ENCODE peak calls at places on chromosomes 16 and 17, in nine cellular contexts. H is breast epithelium, F is ovary, Y is GM12865, W is HL-60, A is AG10803, T is GM12864, E is brain microvascular endothelial cell, N is right lobe of liver. P is an unnamed sample.

GRCh38 chr17:82022981-82023446 is at the start of gene LRRC45:
- DNase-seq in H (peak; percentile 100), F (peak; percentile 99), Y (peak; percentile 100), W (peak; percentile 99), A (peak; percentile 100), T (peak; percentile 97), E (peak; percentile 100), N (peak; percentile 100), P (peak; percentile 100)

GRCh38 chr17:80925668-80926067 is 66.0 kb upstream of the CHMP6 start:
- DNase-seq in H (no peak), F (no peak), Y (no peak), W (no peak), A (no peak), T (no peak), E (no peak), N (peak; percentile 37), P (no peak)

GRCh38 chr17:55564077-55564476 is 52.8 kb upstream of the SMIM36 start:
- DNase-seq in H (no peak), F (no peak), Y (no peak), W (no peak), A (no peak), T (no peak), E (no peak), N (no peak), P (no peak)

GRCh38 chr17:29461807-29462206 is 71.6 kb downstream of the TAOK1 start:
- DNase-seq in H (no peak), F (no peak), Y (no peak), W (no peak), A (peak; percentile 42), T (no peak), E (no peak), N (no peak), P (no peak)

GRCh38 chr17:491086-492014 is 138.7 kb upstream of the RPH3AL start:
- DNase-seq in H (no peak), F (peak; percentile 77), Y (peak; percentile 21), W (peak; percentile 41), A (peak; percentile 83), T (no peak), E (peak; percentile 26), N (peak; percentile 68), P (peak; percentile 18)

GRCh38 chr16:56737539-56737938 is 7.6 kb downstream of the NUP93 start:
- DNase-seq in H (no peak), F (no peak), Y (no peak), W (no peak), A (no peak), T (no peak), E (no peak), N (no peak), P (no peak)

GRCh38 chr17:78421534-78422266 is 43.3 kb downstream of the PGS1 start:
- DNase-seq in H (peak; percentile 77), F (peak; percentile 80), Y (peak; percentile 77), W (peak; percentile 62), A (peak; percentile 67), T (peak; percentile 18), E (peak; percentile 49), N (peak; percentile 82), P (peak; percentile 69)

GRCh38 chr16:68227183-68227793 is 8.6 kb downstream of the ESRP2 start:
- DNase-seq in H (no peak), F (no peak), Y (peak; percentile 64), W (no peak), A (no peak), T (no peak), E (no peak), N (peak; percentile 24), P (no peak)

GRCh38 chr17:14112407-14112806 is 43.1 kb downstream of the COX10 start:
- DNase-seq in H (no peak), F (no peak), Y (no peak), W (no peak), A (no peak), T (no peak), E (no peak), N (no peak), P (no peak)

GRCh38 chr16:16120382-16121184 is 102.7 kb downstream of the ABCC6 start:
- DNase-seq in H (no peak), F (no peak), Y (no peak), W (no peak), A (no peak), T (no peak), E (peak; percentile 12), N (no peak), P (no peak)

GRCh38 chr16:88459366-88460055 is 6.4 kb downstream of the ZFPM1 start:
- DNase-seq in H (no peak), F (no peak), Y (no peak), W (no peak), A (no peak), T (no peak), E (no peak), N (no peak), P (no peak)

GRCh38 chr17:39684369-39685043 is 3.4 kb downstream of the PGAP3 start:
- DNase-seq in H (no peak), F (no peak), Y (no peak), W (no peak), A (no peak), T (no peak), E (no peak), N (peak; percentile 46), P (no peak)

GRCh38 chr17:66951605-66951953 is 12.9 kb upstream of the CACNG4 start:
- DNase-seq in H (no peak), F (no peak), Y (no peak), W (no peak), A (no peak), T (no peak), E (no peak), N (no peak), P (peak; percentile 66)

GRCh38 chr16:85566502-85567100 is 46.5 kb upstream of the GSE1 start:
- DNase-seq in H (no peak), F (no peak), Y (no peak), W (no peak), A (no peak), T (no peak), E (no peak), N (no peak), P (no peak)

GRCh38 chr16:56606688-56607618 is 1.4 kb upstream of the MT2A start:
- DNase-seq in H (peak; percentile 79), F (peak; percentile 67), Y (no peak), W (no peak), A (peak; percentile 99), T (no peak), E (peak; percentile 97), N (peak; percentile 82), P (peak; percentile 99)

GRCh38 chr16:55842369-55843104 is 9.6 kb upstream of the CES1 start:
- DNase-seq in H (no peak), F (no peak), Y (peak; percentile 47), W (no peak), A (peak; percentile 42), T (no peak), E (peak; percentile 23), N (no peak), P (peak; percentile 56)

GRCh38 chr17:45282683-45283644 is 21.1 kb upstream of the SPATA32 start:
- DNase-seq in H (no peak), F (peak; percentile 71), Y (no peak), W (no peak), A (peak; percentile 42), T (no peak), E (peak; percentile 90), N (no peak), P (no peak)

GRCh38 chr16:79379083-79379482 is 221.5 kb downstream of the MAF start:
- DNase-seq in H (no peak), F (no peak), Y (no peak), W (no peak), A (no peak), T (no peak), E (no peak), N (no peak), P (peak; percentile 9)

GRCh38 chr16:30740364-30741251 is 7.6 kb upstream of the PHKG2 start:
- DNase-seq in H (peak; percentile 94), F (peak; percentile 67), Y (no peak), W (no peak), A (peak; percentile 80), T (no peak), E (peak; percentile 35), N (peak; percentile 87), P (peak; percentile 99)
- H3K4me3 ChIP-seq in H (peak overlapping the region; percentile 17), F (no peak overlapping the region), Y (no peak overlapping the region), W (no peak overlapping the region), A (no peak overlapping the region), T (no peak overlapping the region), E (no peak overlapping the region), N (no peak overlapping the region), P (peak overlapping the region; percentile 82)

DNA sequence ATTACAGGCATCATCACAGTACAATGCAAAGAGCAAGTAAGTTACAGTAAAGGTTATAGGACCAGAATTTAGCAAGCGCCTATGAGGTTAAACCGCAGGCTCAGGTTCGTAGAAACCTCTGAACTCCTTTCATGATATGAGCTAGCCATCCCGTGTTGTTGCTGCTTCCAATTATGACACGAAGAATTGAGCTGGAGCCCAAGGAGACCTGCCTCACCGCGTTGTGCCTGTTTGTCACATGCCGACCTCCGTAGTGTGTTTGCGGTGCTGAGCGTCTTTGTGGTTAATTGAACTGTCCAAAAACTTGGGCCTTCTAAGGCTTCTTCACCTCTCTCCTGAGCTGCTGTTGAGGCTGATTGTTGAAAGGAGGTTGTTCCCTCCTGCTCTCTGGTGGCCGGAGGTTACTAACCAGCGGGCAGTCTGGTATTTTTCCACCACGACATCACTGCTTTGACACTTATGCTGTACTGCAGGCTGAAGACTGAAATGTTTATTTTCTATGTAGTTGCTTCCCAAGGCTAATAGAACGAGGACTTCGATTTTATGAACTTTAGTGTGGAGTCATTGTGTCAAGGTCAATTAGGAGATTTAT is 67.5 kb downstream of the SEC14L1 start:
- DNase-seq in H (no peak), F (no peak), Y (no peak), W (no peak), A (peak; percentile 66), T (no peak), E (peak; percentile 41), N (no peak), P (no peak)
- TF ChIP-seq CTCF in H (peak; percentile 38), F (no peak), Y (no peak), W (no peak), A (peak; percentile 64), T (no peak), E (peak; percentile 61), N (no peak), P (no peak)

GRCh38 chr16:29863669-29863984 is 601 bp upstream of the CDIPT start:
- DNase-seq in H (no peak), F (no peak), Y (no peak), W (no peak), A (no peak), T (no peak), E (no peak), N (no peak), P (no peak)
- H3K4me3 ChIP-seq in H (no peak overlapping the region), F (no peak overlapping the region), Y (no peak overlapping the region), W (peak overlapping the region; percentile 13), A (peak overlapping the region; percentile 31), T (peak overlapping the region; percentile 26), E (peak overlapping the region; percentile 36), N (no peak overlapping the region), P (peak overlapping the region; percentile 81)

DNA sequence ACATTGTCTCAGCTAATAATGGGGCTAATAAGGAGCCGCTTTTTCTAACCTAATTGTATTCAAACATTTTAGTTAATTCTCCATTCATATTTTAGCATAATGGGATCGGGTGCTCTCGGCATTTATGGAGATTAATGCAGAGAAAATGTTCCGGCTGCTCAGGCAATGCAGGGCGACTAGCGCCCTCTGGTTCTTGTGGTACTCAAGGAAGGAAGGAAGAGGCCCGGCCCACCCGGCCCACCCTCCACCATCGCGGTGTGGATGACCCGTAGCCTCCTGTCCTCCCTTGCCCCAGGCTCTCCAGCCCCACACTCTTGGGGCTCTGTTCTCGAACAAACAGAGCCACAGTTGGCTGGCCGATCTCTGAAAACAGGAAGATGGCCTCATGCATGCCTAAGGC is 21.1 kb upstream of the ABCC3 start:
- DNase-seq in H (no peak), F (no peak), Y (no peak), W (no peak), A (no peak), T (no peak), E (no peak), N (no peak), P (no peak)
- TF ChIP-seq CTCF in H (no peak), F (no peak), Y (no peak), W (no peak), A (no peak), T (no peak), E (peak; percentile 39), N (no peak), P (no peak)

P was measured in epithelial cell of esophagus.